ENCODE peak calls at places on chromosomes 16 and 17, in ten cellular contexts. One of them, this sample, is unnamed.

GRCh38 chr17:1376061-1376460 is 24.0 kb downstream of the YWHAE start:
- ATAC-seq in right lobe of liver: no peak
- ATAC-seq in HepG2: no peak
- ATAC-seq in upper lobe of left lung: no peak
- ATAC-seq in heart left ventricle: no peak
- ATAC-seq in body of pancreas: no peak
- ATAC-seq in K562: no peak
- ATAC-seq in IMR-90: no peak
- ATAC-seq in A549: no peak
- ATAC-seq in HCT116: no peak
- ATAC-seq in this sample: no peak

GRCh38 chr16:89183463-89183862 is 11.9 kb downstream of the CDH15 start:
- ATAC-seq in IMR-90: no peak
- ATAC-seq in right lobe of liver: no peak
- ATAC-seq in HepG2: peak
- ATAC-seq in A549: no peak
- ATAC-seq in upper lobe of left lung: no peak
- ATAC-seq in heart left ventricle: no peak
- ATAC-seq in HCT116: no peak
- ATAC-seq in body of pancreas: no peak
- ATAC-seq in K562: peak
- ATAC-seq in this sample: no peak

GRCh38 chr17:78826426-78826825 is 14.2 kb downstream of the USP36 start:
- ATAC-seq in upper lobe of left lung: peak
- ATAC-seq in right lobe of liver: peak
- ATAC-seq in HCT116: no peak
- ATAC-seq in IMR-90: no peak
- ATAC-seq in HepG2: no peak
- ATAC-seq in heart left ventricle: no peak
- ATAC-seq in body of pancreas: no peak
- ATAC-seq in K562: no peak
- ATAC-seq in A549: no peak
- ATAC-seq in this sample: peak

GRCh38 chr17:31686495-31686894 is 172.5 kb downstream of the COPRS start:
- ATAC-seq in right lobe of liver: no peak
- ATAC-seq in HepG2: no peak
- ATAC-seq in upper lobe of left lung: no peak
- ATAC-seq in heart left ventricle: no peak
- ATAC-seq in IMR-90: peak
- ATAC-seq in A549: peak
- ATAC-seq in K562: no peak
- ATAC-seq in HCT116: no peak
- ATAC-seq in body of pancreas: no peak
- ATAC-seq in this sample: no peak

GRCh38 chr16:88487920-88488842 is 35.1 kb downstream of the ZFPM1 start:
- ATAC-seq in body of pancreas: peak
- ATAC-seq in upper lobe of left lung: no peak
- ATAC-seq in IMR-90: no peak
- ATAC-seq in K562: no peak
- ATAC-seq in A549: peak
- ATAC-seq in heart left ventricle: no peak
- ATAC-seq in HepG2: peak
- ATAC-seq in HCT116: no peak
- ATAC-seq in right lobe of liver: peak
- ATAC-seq in this sample: no peak

GRCh38 chr16:19130852-19131808 is 17.4 kb downstream of the ITPRIPL2 start:
- ATAC-seq in heart left ventricle: peak
- ATAC-seq in HepG2: peak
- ATAC-seq in upper lobe of left lung: peak
- ATAC-seq in K562: peak
- ATAC-seq in IMR-90: peak
- ATAC-seq in right lobe of liver: peak
- ATAC-seq in A549: peak
- ATAC-seq in body of pancreas: peak
- ATAC-seq in HCT116: peak
- ATAC-seq in this sample: peak

GRCh38 chr17:6599364-6599763 is 41.1 kb downstream of the KIAA0753 start:
- ATAC-seq in right lobe of liver: peak
- ATAC-seq in IMR-90: peak
- ATAC-seq in body of pancreas: no peak
- ATAC-seq in K562: peak
- ATAC-seq in A549: peak
- ATAC-seq in HCT116: no peak
- ATAC-seq in HepG2: no peak
- ATAC-seq in upper lobe of left lung: peak
- ATAC-seq in heart left ventricle: peak
- ATAC-seq in this sample: no peak

GRCh38 chr17:68709995-68710780 is 109.0 kb upstream of the FAM20A start:
- ATAC-seq in HCT116: no peak
- ATAC-seq in body of pancreas: no peak
- ATAC-seq in K562: no peak
- ATAC-seq in A549: no peak
- ATAC-seq in right lobe of liver: no peak
- ATAC-seq in heart left ventricle: no peak
- ATAC-seq in IMR-90: peak
- ATAC-seq in upper lobe of left lung: peak
- ATAC-seq in HepG2: no peak
- ATAC-seq in this sample: peak

GRCh38 chr17:57201481-57201880 is 54.8 kb upstream of the MSI2 start:
- ATAC-seq in HCT116: no peak
- ATAC-seq in right lobe of liver: no peak
- ATAC-seq in A549: no peak
- ATAC-seq in HepG2: peak
- ATAC-seq in IMR-90: no peak
- ATAC-seq in heart left ventricle: no peak
- ATAC-seq in body of pancreas: no peak
- ATAC-seq in upper lobe of left lung: no peak
- ATAC-seq in K562: no peak
- ATAC-seq in this sample: no peak

GRCh38 chr17:57035971-57036481 is 49.0 kb upstream of the AKAP1 start:
- ATAC-seq in body of pancreas: peak
- ATAC-seq in right lobe of liver: peak
- ATAC-seq in upper lobe of left lung: peak
- ATAC-seq in heart left ventricle: peak
- ATAC-seq in IMR-90: no peak
- ATAC-seq in HepG2: peak
- ATAC-seq in A549: peak
- ATAC-seq in K562: no peak
- ATAC-seq in HCT116: no peak
- ATAC-seq in this sample: peak

GRCh38 chr17:4003501-4004421 is 39.5 kb upstream of the ATP2A3 start:
- ATAC-seq in A549: peak
- ATAC-seq in body of pancreas: peak
- ATAC-seq in K562: no peak
- ATAC-seq in heart left ventricle: peak
- ATAC-seq in IMR-90: no peak
- ATAC-seq in upper lobe of left lung: peak
- ATAC-seq in HCT116: no peak
- ATAC-seq in right lobe of liver: peak
- ATAC-seq in HepG2: peak
- ATAC-seq in this sample: no peak

GRCh38 chr17:41048441-41048840 is 1.3 kb upstream of the KRTAP2-1 start:
- ATAC-seq in right lobe of liver: no peak
- ATAC-seq in K562: no peak
- ATAC-seq in heart left ventricle: no peak
- ATAC-seq in body of pancreas: no peak
- ATAC-seq in A549: peak
- ATAC-seq in HCT116: no peak
- ATAC-seq in IMR-90: peak
- ATAC-seq in upper lobe of left lung: no peak
- ATAC-seq in HepG2: peak
- ATAC-seq in this sample: no peak

GRCh38 chr16:29678691-29679267 is at the start of gene QPRT:
- ATAC-seq in K562: peak
- ATAC-seq in heart left ventricle: peak
- ATAC-seq in right lobe of liver: peak
- ATAC-seq in HCT116: no peak
- ATAC-seq in body of pancreas: peak
- ATAC-seq in A549: peak
- ATAC-seq in upper lobe of left lung: peak
- ATAC-seq in IMR-90: peak
- ATAC-seq in HepG2: peak
- ATAC-seq in this sample: peak

DNA sequence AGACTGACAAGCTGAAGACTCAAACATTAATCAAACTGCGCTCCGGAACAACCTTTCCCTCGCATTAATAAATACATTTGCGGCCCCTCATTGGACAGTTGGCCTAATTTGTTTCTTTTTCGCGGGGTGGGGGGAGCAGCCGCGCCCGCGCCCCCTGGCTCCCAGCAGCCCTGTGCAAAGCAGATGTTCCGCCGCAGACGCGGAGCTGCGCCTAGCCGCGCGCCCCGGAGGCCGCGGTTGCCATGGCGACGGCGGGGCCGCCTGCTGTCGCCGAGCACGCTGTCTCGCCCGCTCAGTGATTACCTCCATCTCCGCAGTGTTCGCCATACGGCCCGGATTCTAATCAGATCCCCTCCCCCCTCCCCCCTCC is 25.5 kb downstream of the COPZ2 start:
- ATAC-seq in HepG2: peak
- ATAC-seq in IMR-90: peak
- ATAC-seq in body of pancreas: peak
- ATAC-seq in A549: no peak
- ATAC-seq in right lobe of liver: peak
- ATAC-seq in heart left ventricle: no peak
- ATAC-seq in upper lobe of left lung: peak
- ATAC-seq in HCT116: peak
- ATAC-seq in K562: peak
- ATAC-seq in this sample: no peak
- H3K4me3 ChIP-seq in HepG2: no peak
- H3K4me3 ChIP-seq in IMR-90: peak
- H3K4me3 ChIP-seq in body of pancreas: no peak
- H3K4me3 ChIP-seq in A549: no peak
- H3K4me3 ChIP-seq in right lobe of liver: no peak
- H3K4me3 ChIP-seq in heart left ventricle: peak
- H3K4me3 ChIP-seq in upper lobe of left lung: peak
- H3K4me3 ChIP-seq in HCT116: no peak
- H3K4me3 ChIP-seq in K562: peak
- H3K4me3 ChIP-seq in this sample: peak

DNA sequence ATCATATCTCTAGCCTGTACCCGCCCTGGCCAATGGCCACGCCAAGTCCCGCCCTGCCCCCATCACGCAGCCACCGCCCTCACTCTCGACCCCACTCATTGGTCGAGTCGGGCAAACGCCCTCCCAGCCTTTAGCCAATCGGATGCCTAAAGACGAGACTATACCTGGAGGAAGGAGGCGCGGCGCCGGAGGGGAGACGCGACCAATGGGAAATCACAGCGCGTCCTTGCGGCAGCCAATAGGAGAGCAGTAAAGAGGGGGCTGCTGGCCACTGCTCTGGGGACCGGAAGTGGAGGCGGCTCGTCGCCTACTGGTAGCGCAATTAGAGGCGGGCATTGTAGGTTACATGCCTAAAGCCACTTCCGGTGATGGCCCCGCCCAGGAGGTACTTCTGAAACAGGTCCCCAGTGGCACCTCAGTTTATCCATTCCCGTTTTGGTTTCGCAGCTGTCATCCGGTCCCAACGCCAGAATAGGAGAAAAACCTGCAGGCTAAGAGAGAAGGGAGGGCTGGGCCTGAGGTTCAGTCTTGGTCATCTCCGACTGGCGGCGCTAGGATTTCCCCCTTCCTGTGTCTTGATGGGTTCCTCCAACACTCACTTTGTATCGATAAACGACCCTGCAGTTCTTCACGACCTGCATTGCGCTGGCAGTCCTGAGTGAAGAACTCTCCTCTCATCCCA is 3.6 kb upstream of the MTMR4 start:
- ATAC-seq in upper lobe of left lung: peak
- ATAC-seq in K562: peak
- ATAC-seq in HCT116: peak
- ATAC-seq in right lobe of liver: peak
- ATAC-seq in IMR-90: peak
- ATAC-seq in HepG2: no peak
- ATAC-seq in body of pancreas: peak
- ATAC-seq in A549: peak
- ATAC-seq in heart left ventricle: peak
- ATAC-seq in this sample: peak
- TF ChIP-seq POLR2A in upper lobe of left lung: no peak
- TF ChIP-seq POLR2A in K562: peak
- TF ChIP-seq POLR2A in HCT116: peak
- TF ChIP-seq POLR2A in right lobe of liver: peak
- TF ChIP-seq POLR2A in IMR-90: peak
- TF ChIP-seq POLR2A in HepG2: peak
- TF ChIP-seq POLR2A in body of pancreas: peak
- TF ChIP-seq POLR2A in A549: peak
- TF ChIP-seq POLR2A in heart left ventricle: no peak
- TF ChIP-seq POLR2A in this sample: no peak

DNA sequence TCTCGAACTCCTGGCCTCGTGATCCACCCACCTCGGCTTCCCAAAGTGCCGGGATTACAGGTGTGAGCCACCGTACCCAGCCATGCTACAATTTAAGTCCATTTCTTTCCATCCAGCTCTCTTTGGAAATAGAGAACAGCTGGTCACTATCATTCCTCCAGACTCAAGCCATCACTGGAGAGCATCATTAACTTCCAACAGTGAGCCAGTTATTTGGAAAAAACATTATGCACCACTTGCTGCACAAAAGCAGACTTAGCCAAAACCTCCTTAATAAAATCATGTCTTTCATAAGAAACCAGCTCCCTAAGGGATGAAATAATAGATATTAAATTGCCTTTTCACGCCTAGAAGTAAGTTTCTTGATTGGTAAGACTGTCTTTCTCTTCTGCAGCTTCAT is 18.0 kb downstream of the SLC39A11 start:
- ATAC-seq in right lobe of liver: no peak
- ATAC-seq in HepG2: no peak
- ATAC-seq in A549: no peak
- ATAC-seq in K562: no peak
- ATAC-seq in IMR-90: no peak
- ATAC-seq in upper lobe of left lung: no peak
- ATAC-seq in HCT116: no peak
- ATAC-seq in body of pancreas: no peak
- ATAC-seq in heart left ventricle: peak
- ATAC-seq in this sample: no peak
- H3K4me3 ChIP-seq in right lobe of liver: no peak
- H3K4me3 ChIP-seq in HepG2: no peak
- H3K4me3 ChIP-seq in A549: no peak
- H3K4me3 ChIP-seq in K562: no peak
- H3K4me3 ChIP-seq in IMR-90: no peak
- H3K4me3 ChIP-seq in upper lobe of left lung: no peak
- H3K4me3 ChIP-seq in HCT116: no peak
- H3K4me3 ChIP-seq in body of pancreas: no peak
- H3K4me3 ChIP-seq in heart left ventricle: no peak
- H3K4me3 ChIP-seq in this sample: no peak

GRCh38 chr16:57357330-57358151 is 1.0 kb upstream of the CCL22 start:
- ATAC-seq in right lobe of liver: peak
- ATAC-seq in HepG2: peak
- ATAC-seq in upper lobe of left lung: peak
- ATAC-seq in body of pancreas: no peak
- ATAC-seq in K562: no peak
- ATAC-seq in A549: no peak
- ATAC-seq in HCT116: no peak
- ATAC-seq in heart left ventricle: no peak
- ATAC-seq in IMR-90: no peak
- ATAC-seq in this sample: no peak
- TF ChIP-seq POLR2A in right lobe of liver: no peak
- TF ChIP-seq POLR2A in HepG2: no peak
- TF ChIP-seq POLR2A in upper lobe of left lung: no peak
- TF ChIP-seq POLR2A in body of pancreas: no peak
- TF ChIP-seq POLR2A in K562: no peak
- TF ChIP-seq POLR2A in A549: no peak
- TF ChIP-seq POLR2A in HCT116: no peak
- TF ChIP-seq POLR2A in heart left ventricle: no peak
- TF ChIP-seq POLR2A in IMR-90: no peak
- TF ChIP-seq POLR2A in this sample: no peak

This sample was measured in gastroesophageal sphincter.